ENCODE peak calls at places on chromosomes 4 and X, in ten cellular contexts. One of them, this sample, is unnamed. For H3K4me1, the result is how much of the 10 kb centered on the place peaks cover.

GRCh38 chr4:173317003-173317402 is 17.2 kb downstream of the HMGB2 start:
- DNase-seq in A549: no peak
- DNase-seq in sigmoid colon: no peak
- DNase-seq in H1: no peak
- DNase-seq in uterus: no peak
- DNase-seq in right lobe of liver: no peak
- DNase-seq in gastrocnemius medialis: no peak
- DNase-seq in K562: peak
- DNase-seq in IMR-90: no peak
- DNase-seq in breast epithelium: no peak
- DNase-seq in this sample: no peak

GRCh38 chrX:107687445-107687844 is 59.1 kb downstream of the PRPS1 start:
- DNase-seq in K562: no peak
- DNase-seq in IMR-90: no peak
- DNase-seq in uterus: no peak
- DNase-seq in sigmoid colon: no peak
- DNase-seq in breast epithelium: no peak
- DNase-seq in right lobe of liver: no peak
- DNase-seq in gastrocnemius medialis: no peak
- DNase-seq in A549: no peak
- DNase-seq in H1: no peak
- DNase-seq in this sample: no peak

GRCh38 chrX:43552166-43552565 is 103.9 kb upstream of the MAOA start:
- DNase-seq in gastrocnemius medialis: no peak
- DNase-seq in uterus: no peak
- DNase-seq in breast epithelium: no peak
- DNase-seq in right lobe of liver: no peak
- DNase-seq in IMR-90: no peak
- DNase-seq in sigmoid colon: no peak
- DNase-seq in H1: no peak
- DNase-seq in K562: peak
- DNase-seq in A549: peak
- DNase-seq in this sample: no peak

GRCh38 chr4:1490011-1490905 is 84.0 kb upstream of the NKX1-1 start:
- DNase-seq in uterus: no peak
- DNase-seq in right lobe of liver: peak
- DNase-seq in breast epithelium: no peak
- DNase-seq in K562: no peak
- DNase-seq in H1: no peak
- DNase-seq in gastrocnemius medialis: no peak
- DNase-seq in sigmoid colon: no peak
- DNase-seq in IMR-90: no peak
- DNase-seq in A549: no peak
- DNase-seq in this sample: no peak

GRCh38 chr4:74410272-74410671 is 34.7 kb upstream of the AREG start:
- DNase-seq in A549: no peak
- DNase-seq in IMR-90: peak
- DNase-seq in gastrocnemius medialis: no peak
- DNase-seq in K562: no peak
- DNase-seq in H1: no peak
- DNase-seq in breast epithelium: no peak
- DNase-seq in uterus: no peak
- DNase-seq in right lobe of liver: no peak
- DNase-seq in sigmoid colon: no peak
- DNase-seq in this sample: no peak

GRCh38 chrX:29407357-29407756 is 808.0 kb upstream of the MAGEB2 start:
- DNase-seq in K562: no peak
- DNase-seq in IMR-90: no peak
- DNase-seq in A549: no peak
- DNase-seq in gastrocnemius medialis: no peak
- DNase-seq in uterus: no peak
- DNase-seq in sigmoid colon: no peak
- DNase-seq in right lobe of liver: no peak
- DNase-seq in breast epithelium: no peak
- DNase-seq in H1: no peak
- DNase-seq in this sample: no peak

GRCh38 chr4:178553201-178553600 is 1111.0 kb upstream of the AGA start:
- DNase-seq in sigmoid colon: no peak
- DNase-seq in IMR-90: no peak
- DNase-seq in breast epithelium: no peak
- DNase-seq in right lobe of liver: no peak
- DNase-seq in gastrocnemius medialis: no peak
- DNase-seq in K562: no peak
- DNase-seq in A549: no peak
- DNase-seq in H1: no peak
- DNase-seq in uterus: no peak
- DNase-seq in this sample: no peak

GRCh38 chr4:143357161-143357845 is 20.6 kb downstream of the GAB1 start:
- DNase-seq in K562: no peak
- DNase-seq in H1: no peak
- DNase-seq in A549: no peak
- DNase-seq in sigmoid colon: no peak
- DNase-seq in uterus: no peak
- DNase-seq in breast epithelium: no peak
- DNase-seq in right lobe of liver: no peak
- DNase-seq in IMR-90: no peak
- DNase-seq in gastrocnemius medialis: no peak
- DNase-seq in this sample: no peak

GRCh38 chrX:34467437-34467836 is 189.6 kb downstream of the TMEM47 start:
- DNase-seq in sigmoid colon: no peak
- DNase-seq in uterus: no peak
- DNase-seq in A549: no peak
- DNase-seq in gastrocnemius medialis: no peak
- DNase-seq in breast epithelium: no peak
- DNase-seq in K562: no peak
- DNase-seq in IMR-90: no peak
- DNase-seq in right lobe of liver: no peak
- DNase-seq in H1: no peak
- DNase-seq in this sample: no peak

DNA sequence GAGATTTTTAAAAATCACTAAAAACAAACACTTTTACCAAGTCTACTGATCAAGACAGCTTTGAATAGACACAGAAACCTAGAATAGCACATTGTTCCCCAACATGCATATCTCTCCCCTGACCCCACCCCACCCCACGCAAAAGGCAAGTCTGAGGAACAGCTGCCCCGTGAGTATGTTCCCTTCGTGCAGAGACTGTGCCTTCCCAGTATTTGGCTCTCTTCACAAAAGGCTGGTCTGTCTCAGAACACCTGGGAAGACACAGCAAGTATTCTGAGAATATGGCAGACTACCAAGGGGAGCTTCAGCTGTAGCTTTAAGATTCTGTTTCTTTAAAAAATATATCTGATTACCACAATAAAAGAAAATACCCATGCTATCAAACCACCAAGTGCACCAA is 134.0 kb downstream of the SH3KBP1 start:
- DNase-seq in K562: no peak
- DNase-seq in gastrocnemius medialis: no peak
- DNase-seq in breast epithelium: no peak
- DNase-seq in IMR-90: no peak
- DNase-seq in uterus: no peak
- DNase-seq in A549: no peak
- DNase-seq in H1: no peak
- DNase-seq in right lobe of liver: no peak
- DNase-seq in sigmoid colon: no peak
- DNase-seq in this sample: no peak
- H3K4me1 ChIP-seq in K562: under half
- H3K4me1 ChIP-seq in gastrocnemius medialis: under half
- H3K4me1 ChIP-seq in breast epithelium: under half
- H3K4me1 ChIP-seq in IMR-90: under half
- H3K4me1 ChIP-seq in uterus: under half
- H3K4me1 ChIP-seq in A549: under half
- H3K4me1 ChIP-seq in H1: under half
- H3K4me1 ChIP-seq in right lobe of liver: under half
- H3K4me1 ChIP-seq in sigmoid colon: under half
- H3K4me1 ChIP-seq in this sample: under half

GRCh38 chrX:40108959-40109287 is 11.2 kb upstream of the BCOR start:
- DNase-seq in IMR-90: peak
- DNase-seq in right lobe of liver: peak
- DNase-seq in uterus: peak
- DNase-seq in breast epithelium: peak
- DNase-seq in sigmoid colon: peak
- DNase-seq in A549: peak
- DNase-seq in K562: peak
- DNase-seq in gastrocnemius medialis: peak
- DNase-seq in H1: no peak
- DNase-seq in this sample: peak
- TF ChIP-seq POLR2A in IMR-90: no peak
- TF ChIP-seq POLR2A in right lobe of liver: peak
- TF ChIP-seq POLR2A in uterus: no peak
- TF ChIP-seq POLR2A in breast epithelium: no peak
- TF ChIP-seq POLR2A in sigmoid colon: no peak
- TF ChIP-seq POLR2A in A549: peak
- TF ChIP-seq POLR2A in K562: no peak
- TF ChIP-seq POLR2A in gastrocnemius medialis: peak
- TF ChIP-seq POLR2A in H1: no peak
- TF ChIP-seq POLR2A in this sample: no peak

DNA sequence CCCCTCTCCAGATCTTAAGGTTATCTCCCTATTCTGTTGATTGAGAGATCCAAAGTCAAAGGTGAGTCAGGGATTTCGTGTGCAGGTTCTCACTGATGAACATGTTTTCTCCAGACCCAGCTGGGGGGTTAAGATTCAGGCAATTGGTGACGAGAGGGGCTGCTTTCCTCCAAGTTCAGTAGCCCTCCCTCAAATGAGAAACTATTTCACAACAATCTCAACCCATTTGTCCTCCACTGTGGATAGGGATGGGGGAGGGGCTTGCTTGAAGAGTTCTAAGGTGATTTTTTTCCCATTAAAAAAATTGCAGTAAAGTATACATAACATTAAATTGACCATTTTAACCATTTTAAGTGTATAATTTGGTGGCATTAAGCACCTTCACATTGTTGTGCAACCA is 175.7 kb downstream of the SHROOM3 start:
- DNase-seq in right lobe of liver: no peak
- DNase-seq in IMR-90: no peak
- DNase-seq in A549: no peak
- DNase-seq in sigmoid colon: no peak
- DNase-seq in H1: no peak
- DNase-seq in uterus: no peak
- DNase-seq in gastrocnemius medialis: no peak
- DNase-seq in K562: no peak
- DNase-seq in breast epithelium: no peak
- DNase-seq in this sample: no peak
- H3K4me1 ChIP-seq in right lobe of liver: under half
- H3K4me1 ChIP-seq in IMR-90: under half
- H3K4me1 ChIP-seq in A549: under half
- H3K4me1 ChIP-seq in sigmoid colon: under half
- H3K4me1 ChIP-seq in H1: under half
- H3K4me1 ChIP-seq in uterus: under half
- H3K4me1 ChIP-seq in gastrocnemius medialis: under half
- H3K4me1 ChIP-seq in K562: under half
- H3K4me1 ChIP-seq in breast epithelium: under half
- H3K4me1 ChIP-seq in this sample: under half

DNA sequence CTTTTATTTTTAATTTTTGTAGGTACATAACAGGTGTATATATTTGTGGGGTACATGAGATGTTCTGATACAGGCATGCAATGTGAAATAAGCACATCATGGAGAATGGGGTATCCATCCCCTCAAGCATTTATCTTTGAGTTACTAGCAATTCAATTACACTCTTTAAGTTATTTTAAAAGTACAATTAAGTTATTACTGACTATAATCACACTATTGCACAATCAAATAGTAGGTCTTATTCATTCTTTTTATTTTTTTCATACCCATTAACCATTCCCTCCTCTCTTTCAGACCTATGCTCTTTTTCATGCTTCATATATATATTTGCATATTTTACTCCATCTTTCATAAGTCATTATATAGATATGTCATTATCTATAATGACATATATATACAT is 93.3 kb downstream of the MAGEB5 start:
- DNase-seq in IMR-90: no peak
- DNase-seq in sigmoid colon: no peak
- DNase-seq in right lobe of liver: no peak
- DNase-seq in A549: no peak
- DNase-seq in H1: no peak
- DNase-seq in gastrocnemius medialis: no peak
- DNase-seq in breast epithelium: no peak
- DNase-seq in K562: no peak
- DNase-seq in uterus: no peak
- DNase-seq in this sample: no peak
- TF ChIP-seq POLR2A in IMR-90: no peak
- TF ChIP-seq POLR2A in sigmoid colon: no peak
- TF ChIP-seq POLR2A in right lobe of liver: no peak
- TF ChIP-seq POLR2A in A549: no peak
- TF ChIP-seq POLR2A in H1: no peak
- TF ChIP-seq POLR2A in gastrocnemius medialis: no peak
- TF ChIP-seq POLR2A in breast epithelium: no peak
- TF ChIP-seq POLR2A in K562: no peak
- TF ChIP-seq POLR2A in uterus: no peak
- TF ChIP-seq POLR2A in this sample: no peak